ENCODE peak calls at places on chromosomes 16 and 17, in six cellular contexts. H, K, R, Y, G and N are unnamed samples.

GRCh38 chr17:59631221-59631720 is 11.6 kb downstream of the CLTC start:
- DNase-seq in Y (no peak), H (no peak), G (no peak), K (no peak), R (no peak), N (no peak)

GRCh38 chr16:79375351-79375750 is 225.2 kb downstream of the MAF start:
- DNase-seq in R (no peak), Y (no peak), G (no peak), H (no peak), K (no peak), N (no peak)

GRCh38 chr17:42922335-42922734 is 21.7 kb downstream of the G6PC1 start:
- DNase-seq in H (no peak), R (no peak), G (no peak), Y (no peak), K (no peak), N (no peak)

GRCh38 chr17:56125830-56126819 is 27.1 kb upstream of the ANKFN1 start:
- DNase-seq in K (peak), R (peak), H (no peak), G (peak), Y (no peak), N (no peak)

GRCh38 chr17:81579821-81580321 is 27.7 kb upstream of the FAAP100 start:
- DNase-seq in Y (no peak), K (peak), R (no peak), H (no peak), G (peak), N (no peak)

GRCh38 chr17:740240-741055 is 8.1 kb downstream of the TLCD3A start:
- DNase-seq in R (no peak), Y (no peak), H (peak), K (no peak), G (no peak), N (peak)

GRCh38 chr17:41547921-41548843 is 20.1 kb upstream of the KRT19 start:
- DNase-seq in Y (peak), K (peak), G (peak), R (no peak), H (peak), N (no peak)

GRCh38 chr17:32813021-32813420 is 63.9 kb downstream of the MYO1D start:
- DNase-seq in Y (no peak), R (no peak), G (peak), K (peak), H (no peak), N (no peak)

GRCh38 chr16:56269824-56270684 is 78.8 kb downstream of the GNAO1 start:
- DNase-seq in Y (no peak), G (no peak), R (no peak), K (peak), H (peak), N (no peak)

GRCh38 chr17:45994987-45995386 is 4.1 kb upstream of the STH start:
- DNase-seq in H (no peak), R (no peak), K (no peak), Y (no peak), G (no peak), N (no peak)

GRCh38 chr16:83989300-83989699 is 21.3 kb downstream of the NECAB2 start:
- DNase-seq in H (no peak), R (no peak), Y (no peak), K (no peak), G (no peak), N (no peak)

GRCh38 chr16:2438121-2438520 is 8.9 kb downstream of the CCNF start:
- DNase-seq in Y (no peak), H (no peak), K (no peak), R (no peak), G (no peak), N (no peak)

GRCh38 chr16:84976644-84977400 is 34.5 kb downstream of the ZDHHC7 start:
- DNase-seq in R (no peak), H (peak), K (peak), G (no peak), Y (peak), N (no peak)

GRCh38 chr16:53605979-53606378 is 97.7 kb downstream of the RPGRIP1L start:
- DNase-seq in K (no peak), Y (no peak), G (no peak), H (no peak), R (no peak), N (no peak)

GRCh38 chr17:74340470-74341023 is 14.5 kb downstream of the KIF19 start:
- DNase-seq in R (no peak), G (no peak), Y (peak), H (no peak), K (no peak), N (no peak)

GRCh38 chr17:29384901-29385300 is 5.3 kb upstream of the TAOK1 start:
- DNase-seq in H (no peak), G (peak), Y (no peak), K (peak), R (no peak), N (no peak)
- TF ChIP-seq CTCF in H (no peak), G (peak), Y (no peak), K (no peak), R (no peak), N (no peak)

GRCh38 chr16:81697321-81697885 is 81.7 kb upstream of the PLCG2 start:
- DNase-seq in G (peak), H (peak), Y (peak), K (peak), R (peak), N (peak)
- TF ChIP-seq CTCF in G (peak), H (peak), Y (peak), K (peak), R (peak), N (peak)

DNA sequence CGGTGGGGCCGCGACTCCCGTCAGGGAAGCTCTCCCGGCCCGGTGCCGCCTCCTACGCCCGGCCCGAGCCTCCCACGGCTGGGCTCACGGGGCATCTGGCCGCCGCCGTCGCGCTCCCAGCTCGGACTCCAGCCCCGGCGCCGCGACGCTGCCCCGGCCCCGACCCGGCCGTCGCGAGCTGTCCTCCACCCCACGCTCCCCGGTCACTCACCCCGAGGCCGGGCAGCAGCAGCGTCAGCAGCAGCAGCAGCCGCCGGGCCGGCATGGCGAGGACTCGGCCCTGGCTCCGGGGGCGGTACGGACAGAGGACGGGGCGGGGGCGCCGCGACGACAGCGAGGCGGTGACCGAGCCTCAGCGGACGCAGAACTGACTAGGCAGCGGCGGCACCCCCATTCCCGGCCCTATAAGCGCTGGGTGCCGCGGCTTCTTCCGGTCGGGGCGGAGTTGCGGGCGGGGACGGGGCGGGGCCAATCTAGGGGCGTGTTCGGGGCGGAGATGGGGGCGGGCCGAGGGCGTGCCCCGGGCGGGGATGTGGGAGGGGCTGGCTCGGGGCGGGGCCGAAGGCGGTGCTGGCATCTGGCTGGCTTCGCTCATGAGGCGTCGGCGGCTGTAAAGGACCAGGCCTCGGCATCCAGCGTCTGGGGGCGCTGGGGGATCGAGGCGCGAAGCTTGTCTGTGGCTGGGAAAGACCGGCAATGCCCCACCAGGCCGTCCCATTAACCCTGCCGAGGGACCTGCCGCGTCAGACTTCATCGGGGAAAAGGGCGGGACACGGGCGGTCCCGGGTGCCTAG is at the start of gene ERN1:
- DNase-seq in G (peak), K (peak), R (peak), H (peak), Y (peak), N (peak)
- TF ChIP-seq CTCF in G (no peak), K (no peak), R (no peak), H (no peak), Y (peak), N (no peak)

DNA sequence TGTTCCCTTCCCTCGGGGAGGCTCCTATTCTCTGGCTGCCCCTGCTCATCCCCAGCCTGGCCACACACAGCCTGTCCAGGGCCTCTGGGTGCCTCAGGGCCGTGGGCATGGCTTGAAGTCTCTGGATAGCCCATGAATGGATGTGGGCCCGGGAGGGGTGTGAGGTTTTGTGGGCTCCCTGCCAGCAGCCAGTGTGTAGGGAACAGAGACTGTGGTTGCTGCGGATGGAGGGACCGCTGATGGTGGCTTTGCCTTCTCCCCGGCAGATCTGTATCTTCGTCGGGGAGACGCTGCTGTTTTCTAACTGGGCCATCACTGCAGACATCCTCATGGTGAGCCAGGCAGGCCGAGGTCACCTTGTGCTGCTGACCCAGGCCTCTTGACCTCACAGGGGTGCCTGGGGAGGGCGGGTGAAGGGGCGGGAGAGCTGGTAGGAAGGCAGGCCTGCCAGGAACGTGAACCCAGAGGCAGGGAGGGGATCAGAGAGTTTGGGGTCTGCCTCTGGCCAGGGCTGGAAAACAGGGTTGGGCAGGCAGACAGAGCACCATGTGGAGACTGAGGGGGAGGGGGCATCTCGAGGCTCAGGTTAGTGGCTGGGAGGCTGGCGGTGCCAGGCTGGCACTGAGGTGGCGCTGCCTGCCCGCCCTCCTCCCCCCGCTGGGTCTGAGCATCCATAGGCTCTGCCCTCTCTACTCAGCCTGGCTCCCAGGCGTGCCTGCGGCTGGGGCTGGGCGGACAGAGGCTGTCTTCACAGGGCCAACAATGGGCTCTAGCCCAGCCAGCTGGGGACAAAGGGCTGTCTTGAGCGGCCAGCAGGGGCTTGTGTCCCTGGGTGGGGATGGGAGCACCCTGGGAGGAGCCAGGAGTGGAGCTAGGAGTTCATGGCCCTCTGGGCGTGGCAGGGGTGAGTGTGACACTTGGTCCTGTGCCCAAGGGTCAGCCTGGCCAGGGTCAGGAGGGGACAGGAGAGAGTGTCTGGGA is 21.4 kb downstream of the MYBBP1A start:
- DNase-seq in R (no peak), K (no peak), H (peak), Y (peak), G (no peak), N (no peak)
- TF ChIP-seq CTCF in R (no peak), K (no peak), H (no peak), Y (no peak), G (no peak), N (no peak)